ENCODE peak calls at places on chromosomes 13 and 19, in six cellular contexts. G, L, J, T, M and S are unnamed samples.

GRCh38 chr19:40600086-40600917 is 867 bp upstream of the LTBP4 start:
- DNase-seq in G (no peak), L (no peak), J (no peak), T (peak; percentile 59), M (no peak), S (peak; percentile 71)

GRCh38 chr19:14761607-14762006 is 16.8 kb downstream of the ADGRE2 start:
- DNase-seq in G (no peak), L (no peak), J (no peak), T (no peak), M (no peak), S (no peak)

GRCh38 chr13:99657848-99658265 is 156.6 kb downstream of the TM9SF2 start:
- DNase-seq in G (peak; percentile 23), L (peak; percentile 31), J (peak; percentile 52), T (peak; percentile 17), M (peak; percentile 39), S (peak; percentile 21)

GRCh38 chr19:19115954-19116353 is 22.3 kb downstream of the TMEM161A start:
- DNase-seq in G (no peak), L (no peak), J (peak; percentile 50), T (no peak), M (peak; percentile 69), S (no peak)

GRCh38 chr13:21542563-21542962 is 61.4 kb downstream of the MICU2 start:
- DNase-seq in G (peak; percentile 16), L (peak; percentile 27), J (no peak), T (no peak), M (no peak), S (no peak)

GRCh38 chr13:36858285-36858684 is 39.3 kb downstream of the RFXAP start:
- DNase-seq in G (peak; percentile 64), L (peak; percentile 32), J (peak; percentile 8), T (no peak), M (no peak), S (no peak)

GRCh38 chr19:15247107-15248014 is 15.1 kb upstream of the EPHX3 start:
- DNase-seq in G (no peak), L (no peak), J (no peak), T (no peak), M (no peak), S (no peak)

GRCh38 chr19:8065489-8066261 is 13.1 kb downstream of the CCL25 start:
- DNase-seq in G (no peak), L (no peak), J (no peak), T (no peak), M (peak; percentile 70), S (no peak)

GRCh38 chr13:31029129-31029528 is 96.7 kb downstream of the TEX26 start:
- DNase-seq in G (no peak), L (no peak), J (no peak), T (no peak), M (no peak), S (no peak)

GRCh38 chr19:2021453-2022140 is 6.1 kb upstream of the BTBD2 start:
- DNase-seq in G (no peak), L (no peak), J (no peak), T (no peak), M (no peak), S (no peak)

GRCh38 chr19:21328402-21328801 is 808 bp downstream of the ZNF708 start:
- DNase-seq in G (no peak), L (no peak), J (peak; percentile 4), T (no peak), M (peak; percentile 7), S (no peak)

GRCh38 chr13:48235100-48235813 is 2.3 kb downstream of the ITM2B start:
- DNase-seq in G (peak; percentile 46), L (peak; percentile 42), J (peak; percentile 8), T (no peak), M (no peak), S (no peak)

GRCh38 chr19:40322271-40322610 is 26.0 kb downstream of the C19orf47 start:
- DNase-seq in G (no peak), L (no peak), J (no peak), T (no peak), M (no peak), S (no peak)

GRCh38 chr19:5090780-5091575 is 122.1 kb downstream of the KDM4B start:
- DNase-seq in G (peak; percentile 73), L (peak; percentile 12), J (peak; percentile 35), T (peak; percentile 40), M (no peak), S (peak; percentile 49)

GRCh38 chr13:31920301-31920818 is 111.2 kb upstream of the FRY start:
- DNase-seq in G (peak; percentile 34), L (no peak), J (no peak), T (no peak), M (no peak), S (no peak)

GRCh38 chr19:19077103-19077502 is 13.3 kb downstream of the SLC25A42 start:
- DNase-seq in G (no peak), L (no peak), J (no peak), T (no peak), M (no peak), S (no peak)

GRCh38 chr19:39408392-39409206 is 2.0 kb downstream of the ZFP36 start:
- DNase-seq in G (peak; percentile 53), L (no peak), J (no peak), T (peak; percentile 71), M (peak; percentile 43), S (peak; percentile 21)

GRCh38 chr19:14972676-14973075 is 7.0 kb downstream of the SLC1A6 start:
- DNase-seq in G (no peak), L (no peak), J (no peak), T (no peak), M (no peak), S (no peak)

GRCh38 chr13:47932953-47933687 is 68.0 kb downstream of the SUCLA2 start:
- DNase-seq in G (no peak), L (no peak), J (no peak), T (no peak), M (no peak), S (no peak)

GRCh38 chr19:17073869-17074627 is 1.2 kb downstream of the HAUS8 start:
- DNase-seq in G (no peak), L (no peak), J (no peak), T (no peak), M (peak; percentile 7), S (no peak)

GRCh38 chr13:75425216-75426009 is 56.6 kb downstream of the TBC1D4 start:
- DNase-seq in G (no peak), L (no peak), J (no peak), T (no peak), M (no peak), S (no peak)

GRCh38 chr19:9673912-9674668 is 810 bp downstream of the ZNF562 start:
- DNase-seq in G (no peak), L (peak; percentile 25), J (no peak), T (no peak), M (peak; percentile 66), S (no peak)

GRCh38 chr19:5172859-5173577 is 167.6 kb downstream of the PTPRS start:
- DNase-seq in G (peak; percentile 96), L (peak; percentile 96), J (no peak), T (no peak), M (no peak), S (no peak)

GRCh38 chr19:18091217-18091608 is 4.5 kb upstream of the IL12RB1 start:
- DNase-seq in G (no peak), L (no peak), J (no peak), T (no peak), M (peak; percentile 96), S (peak; percentile 32)

DNA sequence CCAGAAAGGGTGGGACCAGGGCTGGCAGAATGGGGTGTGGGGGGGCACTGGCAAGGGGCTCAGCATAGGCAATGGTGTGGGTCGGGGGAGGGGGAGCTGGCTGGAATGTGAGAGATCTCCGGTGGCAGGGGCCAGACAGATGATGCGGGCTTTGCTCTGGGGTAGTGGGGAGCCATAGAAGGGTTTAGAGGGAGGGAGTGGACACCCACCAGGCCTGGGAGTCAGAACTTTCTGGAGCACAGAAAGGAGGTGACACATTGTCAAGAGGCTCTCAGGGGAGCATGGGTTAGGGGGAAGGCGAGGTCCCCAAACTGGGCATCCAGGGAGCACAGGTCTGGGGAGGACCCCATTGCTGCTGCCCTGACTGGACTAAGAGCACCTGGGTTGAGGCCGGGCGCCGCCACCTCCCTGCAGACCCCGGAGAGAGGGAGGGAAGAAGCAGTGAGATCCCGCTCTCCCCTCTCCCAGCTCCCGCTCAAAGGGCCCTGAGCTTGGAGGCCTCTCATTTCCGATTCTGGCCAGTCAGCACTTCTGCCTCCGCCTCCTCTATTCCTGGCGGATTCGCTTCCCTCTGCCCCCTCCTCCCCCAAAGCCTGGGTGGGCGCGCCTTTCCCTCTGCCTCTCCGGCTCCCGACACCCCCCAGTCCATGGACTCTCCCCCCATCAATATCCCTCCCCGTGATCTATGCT is 21.6 kb downstream of the SMIM24 start:
- DNase-seq in G (no peak), L (no peak), J (peak; percentile 50), T (peak; percentile 71), M (no peak), S (peak; percentile 63)
- TF ChIP-seq CTCF in G (no peak), L (no peak), J (no peak), T (no peak), M (no peak), S (no peak)

GRCh38 chr13:33351324-33351723 is 65.8 kb upstream of the STARD13 start:
- DNase-seq in G (peak; percentile 57), L (peak; percentile 55), J (no peak), T (no peak), M (no peak), S (peak; percentile 36)
- TF ChIP-seq CTCF in G (peak; percentile 29), L (no peak), J (no peak), T (peak; percentile 24), M (no peak), S (no peak)

DNA sequence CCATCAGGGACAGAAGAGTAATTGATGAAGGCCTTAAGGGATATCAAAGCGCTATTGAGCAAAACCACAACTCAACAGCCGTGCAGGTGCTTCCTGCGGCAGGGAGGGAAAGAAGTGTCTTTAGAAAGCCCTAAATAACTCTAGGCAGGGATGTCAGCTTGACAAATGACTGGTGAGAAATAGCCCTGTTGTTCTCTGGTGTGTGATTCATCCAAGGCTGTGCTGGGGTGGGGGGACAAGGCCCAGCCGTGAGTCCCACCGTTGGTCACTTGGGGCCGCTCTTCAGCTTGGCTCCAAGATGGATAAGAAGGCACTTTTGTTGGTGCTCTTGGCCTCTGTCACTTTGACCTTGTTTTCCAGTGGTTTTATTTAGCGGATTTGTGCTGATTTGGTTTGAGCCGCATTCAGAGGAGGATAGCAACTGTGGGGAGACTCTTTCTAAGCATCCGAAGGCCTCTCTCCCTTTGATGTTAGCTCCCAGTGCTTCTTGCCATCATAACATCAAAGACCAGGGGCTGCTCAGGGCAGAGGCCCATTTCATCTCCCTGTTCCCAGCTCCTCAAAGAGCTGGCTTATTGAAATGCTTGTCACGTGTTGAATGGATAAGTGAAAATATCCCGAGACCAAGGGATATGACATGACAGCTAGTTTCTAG is 130.3 kb upstream of the SERP2 start:
- DNase-seq in G (peak; percentile 55), L (peak; percentile 96), J (peak; percentile 49), T (peak; percentile 61), M (peak; percentile 51), S (no peak)
- TF ChIP-seq CTCF in G (peak; percentile 42), L (peak; percentile 72), J (peak; percentile 54), T (peak; percentile 57), M (no peak), S (no peak)

DNA sequence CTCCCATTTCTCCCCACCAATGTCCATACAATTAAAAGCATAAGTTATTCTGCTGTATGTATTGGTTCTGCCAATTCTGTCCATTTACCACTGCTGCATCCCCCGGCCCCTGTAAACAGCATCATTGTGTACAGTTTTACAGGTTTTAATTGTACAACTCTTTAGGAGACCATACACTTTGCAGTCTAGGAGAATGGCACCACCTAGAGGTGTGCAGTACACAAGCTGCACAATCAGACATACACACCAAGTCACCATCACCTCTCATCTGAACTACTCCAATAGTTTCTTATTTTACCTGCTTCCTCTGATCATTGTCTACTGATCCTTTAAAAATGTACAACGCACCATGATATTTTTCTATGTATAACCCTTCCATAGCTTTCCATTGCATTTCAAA is 855.9 kb upstream of the KLHL1 start:
- DNase-seq in G (no peak), L (no peak), J (no peak), T (no peak), M (no peak), S (no peak)
- TF ChIP-seq CTCF in G (no peak), L (peak; percentile 19), J (peak; percentile 30), T (no peak), M (no peak), S (peak; percentile 9)

GRCh38 chr13:111634410-111634809 is 314.0 kb downstream of the TEX29 start:
- DNase-seq in G (no peak), L (no peak), J (no peak), T (no peak), M (no peak), S (no peak)
- TF ChIP-seq CTCF in G (no peak), L (no peak), J (no peak), T (no peak), M (no peak), S (no peak)